ENCODE peak calls at places on chromosomes 2 and 18, in nine cellular contexts. One of them, this sample, is unnamed. For H3K27me3, the result is how much of the 10 kb centered on the place peaks cover.

GRCh38 chr2:216031960-216032689 is 18.8 kb upstream of the MREG start:
- DNase-seq in GM12878: peak
- DNase-seq in PC-9: no peak
- DNase-seq in cardiac muscle cell: peak
- DNase-seq in fibroblast of lung: peak
- DNase-seq in brain microvascular endothelial cell: no peak
- DNase-seq in transverse colon: no peak
- DNase-seq in colonic mucosa: no peak
- DNase-seq in lower lobe of right lung: no peak
- DNase-seq in this sample: peak

GRCh38 chr2:112474844-112475486 is 7.0 kb upstream of the TTL start:
- DNase-seq in PC-9: no peak
- DNase-seq in GM12878: no peak
- DNase-seq in colonic mucosa: no peak
- DNase-seq in fibroblast of lung: no peak
- DNase-seq in transverse colon: no peak
- DNase-seq in cardiac muscle cell: peak
- DNase-seq in brain microvascular endothelial cell: peak
- DNase-seq in lower lobe of right lung: no peak
- DNase-seq in this sample: no peak

GRCh38 chr2:23925702-23926288 is 1.1 kb downstream of the ATAD2B start:
- DNase-seq in transverse colon: peak
- DNase-seq in lower lobe of right lung: no peak
- DNase-seq in brain microvascular endothelial cell: peak
- DNase-seq in PC-9: peak
- DNase-seq in cardiac muscle cell: peak
- DNase-seq in GM12878: peak
- DNase-seq in colonic mucosa: peak
- DNase-seq in fibroblast of lung: peak
- DNase-seq in this sample: no peak

GRCh38 chr2:61421611-61422010 is 49.3 kb downstream of the USP34 start:
- DNase-seq in PC-9: no peak
- DNase-seq in colonic mucosa: no peak
- DNase-seq in transverse colon: no peak
- DNase-seq in fibroblast of lung: no peak
- DNase-seq in brain microvascular endothelial cell: no peak
- DNase-seq in GM12878: no peak
- DNase-seq in cardiac muscle cell: no peak
- DNase-seq in lower lobe of right lung: no peak
- DNase-seq in this sample: no peak

GRCh38 chr2:61469424-61470121 is 1.3 kb downstream of the USP34 start:
- DNase-seq in lower lobe of right lung: no peak
- DNase-seq in brain microvascular endothelial cell: no peak
- DNase-seq in fibroblast of lung: peak
- DNase-seq in cardiac muscle cell: peak
- DNase-seq in PC-9: no peak
- DNase-seq in transverse colon: no peak
- DNase-seq in GM12878: no peak
- DNase-seq in colonic mucosa: no peak
- DNase-seq in this sample: no peak

GRCh38 chr18:12571617-12572016 is 86.3 kb downstream of the SPIRE1 start:
- DNase-seq in fibroblast of lung: no peak
- DNase-seq in colonic mucosa: no peak
- DNase-seq in GM12878: no peak
- DNase-seq in lower lobe of right lung: no peak
- DNase-seq in brain microvascular endothelial cell: no peak
- DNase-seq in cardiac muscle cell: peak
- DNase-seq in PC-9: no peak
- DNase-seq in transverse colon: no peak
- DNase-seq in this sample: no peak

GRCh38 chr18:47929681-47930085 is 776 bp downstream of the SMAD2 start:
- DNase-seq in colonic mucosa: no peak
- DNase-seq in brain microvascular endothelial cell: peak
- DNase-seq in fibroblast of lung: peak
- DNase-seq in GM12878: no peak
- DNase-seq in lower lobe of right lung: no peak
- DNase-seq in cardiac muscle cell: peak
- DNase-seq in transverse colon: no peak
- DNase-seq in PC-9: peak
- DNase-seq in this sample: no peak

GRCh38 chr18:68500551-68500950 is 214.4 kb downstream of the TMX3 start:
- DNase-seq in PC-9: no peak
- DNase-seq in fibroblast of lung: no peak
- DNase-seq in brain microvascular endothelial cell: no peak
- DNase-seq in lower lobe of right lung: no peak
- DNase-seq in GM12878: no peak
- DNase-seq in colonic mucosa: no peak
- DNase-seq in transverse colon: no peak
- DNase-seq in cardiac muscle cell: no peak
- DNase-seq in this sample: no peak

GRCh38 chr2:156099382-156099781 is 233.1 kb downstream of the NR4A2 start:
- DNase-seq in fibroblast of lung: no peak
- DNase-seq in GM12878: no peak
- DNase-seq in cardiac muscle cell: no peak
- DNase-seq in transverse colon: no peak
- DNase-seq in PC-9: no peak
- DNase-seq in colonic mucosa: no peak
- DNase-seq in brain microvascular endothelial cell: no peak
- DNase-seq in lower lobe of right lung: no peak
- DNase-seq in this sample: no peak

GRCh38 chr2:150480971-150481830 is 6.3 kb downstream of the RND3 start:
- DNase-seq in fibroblast of lung: no peak
- DNase-seq in lower lobe of right lung: no peak
- DNase-seq in cardiac muscle cell: no peak
- DNase-seq in PC-9: no peak
- DNase-seq in colonic mucosa: no peak
- DNase-seq in brain microvascular endothelial cell: no peak
- DNase-seq in transverse colon: no peak
- DNase-seq in GM12878: no peak
- DNase-seq in this sample: no peak
- H3K4me3 ChIP-seq in fibroblast of lung: peak
- H3K4me3 ChIP-seq in lower lobe of right lung: no peak
- H3K4me3 ChIP-seq in cardiac muscle cell: no peak
- H3K4me3 ChIP-seq in PC-9: peak
- H3K4me3 ChIP-seq in colonic mucosa: no peak
- H3K4me3 ChIP-seq in brain microvascular endothelial cell: no peak
- H3K4me3 ChIP-seq in transverse colon: no peak
- H3K4me3 ChIP-seq in GM12878: no peak
- H3K4me3 ChIP-seq in this sample: no peak

GRCh38 chr18:69759046-69759445 is 188.6 kb downstream of the CD226 start:
- DNase-seq in fibroblast of lung: no peak
- DNase-seq in GM12878: no peak
- DNase-seq in colonic mucosa: no peak
- DNase-seq in PC-9: no peak
- DNase-seq in cardiac muscle cell: no peak
- DNase-seq in lower lobe of right lung: no peak
- DNase-seq in transverse colon: no peak
- DNase-seq in brain microvascular endothelial cell: no peak
- DNase-seq in this sample: no peak
- TF ChIP-seq CTCF in fibroblast of lung: no peak
- TF ChIP-seq CTCF in GM12878: no peak
- TF ChIP-seq CTCF in colonic mucosa: no peak
- TF ChIP-seq CTCF in PC-9: no peak
- TF ChIP-seq CTCF in cardiac muscle cell: no peak
- TF ChIP-seq CTCF in lower lobe of right lung: no peak
- TF ChIP-seq CTCF in transverse colon: no peak
- TF ChIP-seq CTCF in brain microvascular endothelial cell: no peak
- TF ChIP-seq CTCF in this sample: no peak

GRCh38 chr2:106701134-106701994 is 184.6 kb downstream of the ST6GAL2 start:
- DNase-seq in transverse colon: peak
- DNase-seq in cardiac muscle cell: no peak
- DNase-seq in PC-9: no peak
- DNase-seq in brain microvascular endothelial cell: no peak
- DNase-seq in fibroblast of lung: no peak
- DNase-seq in colonic mucosa: peak
- DNase-seq in lower lobe of right lung: no peak
- DNase-seq in GM12878: no peak
- DNase-seq in this sample: no peak
- H3K27me3 ChIP-seq in transverse colon: under half
- H3K27me3 ChIP-seq in cardiac muscle cell: under half
- H3K27me3 ChIP-seq in PC-9: under half
- H3K27me3 ChIP-seq in brain microvascular endothelial cell: under half
- H3K27me3 ChIP-seq in fibroblast of lung: under half
- H3K27me3 ChIP-seq in colonic mucosa: under half
- H3K27me3 ChIP-seq in lower lobe of right lung: under half
- H3K27me3 ChIP-seq in GM12878: under half
- H3K27me3 ChIP-seq in this sample: under half

DNA sequence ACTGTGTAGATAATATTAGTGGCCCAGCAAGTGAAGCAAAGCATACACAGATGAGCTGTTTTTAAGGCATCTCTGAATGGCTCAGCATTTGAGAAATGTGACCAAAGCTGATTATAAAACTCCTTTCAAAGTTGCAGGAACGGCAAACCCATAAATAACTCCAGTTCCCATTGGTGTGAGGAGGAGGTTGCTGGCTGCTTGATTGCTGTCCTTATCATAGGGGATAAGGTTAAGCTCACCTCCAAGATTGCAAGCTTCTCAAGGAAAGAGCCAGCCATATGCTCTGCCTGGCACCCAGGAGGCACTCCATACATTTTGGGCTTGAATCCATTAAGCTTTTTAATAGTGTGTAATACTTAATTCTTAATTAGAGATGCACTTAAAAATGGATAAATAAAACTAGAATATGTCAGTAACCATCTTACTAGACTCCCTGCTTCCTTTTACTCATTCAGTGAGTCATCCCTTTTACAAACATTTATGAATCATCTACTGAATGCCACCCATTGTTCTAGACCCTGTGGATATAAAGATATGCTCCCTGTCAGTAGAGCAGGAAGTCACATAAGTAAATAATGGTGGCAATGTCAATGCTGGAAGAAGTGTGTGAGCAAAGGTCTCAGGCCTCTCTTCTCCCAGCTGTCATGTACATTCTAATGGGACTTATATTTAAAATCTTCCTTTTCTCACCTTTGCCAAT is 99.3 kb downstream of the SPATS2L start:
- DNase-seq in GM12878: no peak
- DNase-seq in lower lobe of right lung: no peak
- DNase-seq in colonic mucosa: peak
- DNase-seq in cardiac muscle cell: peak
- DNase-seq in transverse colon: peak
- DNase-seq in fibroblast of lung: peak
- DNase-seq in PC-9: peak
- DNase-seq in brain microvascular endothelial cell: peak
- DNase-seq in this sample: no peak
- H3K4me3 ChIP-seq in GM12878: no peak
- H3K4me3 ChIP-seq in lower lobe of right lung: no peak
- H3K4me3 ChIP-seq in colonic mucosa: no peak
- H3K4me3 ChIP-seq in cardiac muscle cell: no peak
- H3K4me3 ChIP-seq in transverse colon: no peak
- H3K4me3 ChIP-seq in fibroblast of lung: no peak
- H3K4me3 ChIP-seq in PC-9: peak
- H3K4me3 ChIP-seq in brain microvascular endothelial cell: peak
- H3K4me3 ChIP-seq in this sample: no peak

GRCh38 chr18:52546686-52547346 is 206.8 kb downstream of the DCC start:
- DNase-seq in colonic mucosa: no peak
- DNase-seq in transverse colon: no peak
- DNase-seq in brain microvascular endothelial cell: no peak
- DNase-seq in PC-9: no peak
- DNase-seq in cardiac muscle cell: no peak
- DNase-seq in GM12878: no peak
- DNase-seq in lower lobe of right lung: no peak
- DNase-seq in fibroblast of lung: no peak
- DNase-seq in this sample: no peak

GRCh38 chr18:52541056-52541455 is 201.1 kb downstream of the DCC start:
- DNase-seq in cardiac muscle cell: no peak
- DNase-seq in PC-9: no peak
- DNase-seq in transverse colon: no peak
- DNase-seq in colonic mucosa: no peak
- DNase-seq in GM12878: no peak
- DNase-seq in lower lobe of right lung: no peak
- DNase-seq in brain microvascular endothelial cell: no peak
- DNase-seq in fibroblast of lung: no peak
- DNase-seq in this sample: no peak

DNA sequence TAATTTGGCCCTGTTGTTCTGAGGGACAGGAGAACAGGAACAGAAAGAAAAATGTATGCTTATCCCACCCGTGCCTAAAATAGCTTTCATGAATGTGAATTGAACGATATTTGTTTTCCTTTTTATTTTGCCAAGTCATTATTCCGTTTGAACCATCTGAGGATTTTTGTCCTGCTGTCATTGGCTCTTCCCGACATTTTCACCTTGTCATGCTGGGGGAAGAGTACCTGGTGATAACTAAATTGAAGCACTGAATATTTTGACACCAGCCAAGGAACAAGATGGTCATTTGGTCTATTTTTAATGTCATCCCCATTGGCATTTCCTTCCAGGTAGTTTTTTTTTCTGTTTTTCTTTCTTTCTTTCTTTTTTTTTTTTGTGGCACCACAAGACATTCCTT is 204.1 kb downstream of the DCC start:
- DNase-seq in GM12878: no peak
- DNase-seq in PC-9: no peak
- DNase-seq in fibroblast of lung: no peak
- DNase-seq in cardiac muscle cell: no peak
- DNase-seq in lower lobe of right lung: no peak
- DNase-seq in brain microvascular endothelial cell: no peak
- DNase-seq in colonic mucosa: no peak
- DNase-seq in transverse colon: no peak
- DNase-seq in this sample: no peak
- TF ChIP-seq CTCF in GM12878: no peak
- TF ChIP-seq CTCF in PC-9: no peak
- TF ChIP-seq CTCF in fibroblast of lung: no peak
- TF ChIP-seq CTCF in cardiac muscle cell: no peak
- TF ChIP-seq CTCF in lower lobe of right lung: no peak
- TF ChIP-seq CTCF in brain microvascular endothelial cell: no peak
- TF ChIP-seq CTCF in colonic mucosa: no peak
- TF ChIP-seq CTCF in transverse colon: no peak
- TF ChIP-seq CTCF in this sample: no peak